ENCODE peak calls at places on chromosomes 16 and 17, in eight cellular contexts. Q is Calu3, T is SW480, W is amniotic stem cell, S is lower lobe of right lung, C is non-pigmented ciliary epithelial cell, V is AG10803, R is HS-27A. A is an unnamed sample.
A peak's percentile ranks its signal among the peaks of the same experiment; 100 is the strongest.

GRCh38 chr16:12661656-12662172 is 142.0 kb downstream of the CPPED1 start:
- DNase-seq in W (no peak), T (no peak), V (no peak), C (no peak), R (no peak), S (no peak), Q (peak; percentile 49), A (no peak)

GRCh38 chr17:65279456-65279855 is 142.3 kb downstream of the RGS9 start:
- DNase-seq in S (no peak), C (no peak), R (no peak), V (no peak), Q (no peak), T (no peak), W (no peak), A (no peak)

GRCh38 chr17:81733507-81734404 is 21.7 kb downstream of the SLC25A10 start:
- DNase-seq in S (peak; percentile 89), T (peak; percentile 70), W (peak; percentile 12), R (no peak), Q (peak; percentile 94), V (peak; percentile 60), C (no peak), A (peak; percentile 97)

GRCh38 chr16:16019488-16019887 is 70.1 kb downstream of the ABCC1 start:
- DNase-seq in T (no peak), R (peak; percentile 68), V (peak; percentile 80), C (no peak), W (peak; percentile 42), Q (peak; percentile 42), S (no peak), A (peak; percentile 54)

GRCh38 chr16:3171855-3172593 is 16.0 kb upstream of the OR1F1 start:
- DNase-seq in R (no peak), W (no peak), S (peak; percentile 31), Q (peak; percentile 66), V (peak; percentile 46), T (no peak), C (no peak), A (peak; percentile 67)

GRCh38 chr16:31393056-31393455 is at the start of gene ITGAD:
- DNase-seq in V (no peak), W (no peak), C (no peak), R (no peak), S (no peak), Q (no peak), T (no peak), A (no peak)

GRCh38 chr17:77546772-77547201 is 406.0 kb downstream of the SEC14L1 start:
- DNase-seq in T (no peak), V (no peak), C (no peak), S (no peak), R (no peak), W (no peak), Q (no peak), A (no peak)

GRCh38 chr17:7767425-7768021 is 50.0 kb downstream of the DNAH2 start:
- DNase-seq in V (no peak), S (no peak), W (no peak), T (no peak), C (no peak), R (no peak), Q (peak; percentile 4), A (no peak)

GRCh38 chr16:10509534-10510025 is 70.8 kb downstream of the EMP2 start:
- DNase-seq in T (peak; percentile 79), R (peak; percentile 27), V (peak; percentile 83), Q (peak; percentile 87), C (peak; percentile 51), S (no peak), W (peak; percentile 72), A (peak; percentile 78)

GRCh38 chr16:54062361-54063346 is 223.9 kb downstream of the IRX3 start:
- DNase-seq in V (no peak), R (no peak), W (no peak), Q (no peak), C (no peak), T (no peak), S (no peak), A (no peak)

GRCh38 chr17:1095853-1096675 is 83.7 kb downstream of the ABR start:
- DNase-seq in W (no peak), S (peak; percentile 61), C (no peak), V (no peak), R (no peak), T (no peak), Q (no peak), A (no peak)

GRCh38 chr16:50737420-50737959 is 4.4 kb upstream of the CYLD start:
- DNase-seq in V (peak; percentile 44), R (no peak), C (no peak), S (no peak), W (no peak), T (no peak), Q (no peak), A (no peak)

GRCh38 chr16:81616321-81617020 is 162.6 kb upstream of the PLCG2 start:
- DNase-seq in S (peak; percentile 79), Q (peak; percentile 25), T (no peak), C (no peak), W (no peak), V (peak; percentile 81), R (no peak), A (peak; percentile 68)

GRCh38 chr17:80569936-80570335 is 25.3 kb downstream of the RPTOR start:
- DNase-seq in S (no peak), W (no peak), T (no peak), C (no peak), V (no peak), Q (no peak), R (no peak), A (no peak)

GRCh38 chr17:49798182-49798581 is 9.7 kb downstream of the KAT7 start:
- DNase-seq in T (no peak), S (no peak), W (no peak), V (no peak), Q (no peak), R (no peak), C (no peak), A (peak; percentile 14)

GRCh38 chr17:43398724-43399595 is at the start of gene ARL4D:
- DNase-seq in V (peak; percentile 72), R (no peak), W (peak; percentile 53), Q (peak; percentile 82), T (peak; percentile 64), C (no peak), S (peak; percentile 93), A (peak; percentile 81)

GRCh38 chr16:78816499-78817441 is 717.3 kb downstream of the WWOX start:
- DNase-seq in S (no peak), C (no peak), Q (no peak), T (no peak), W (no peak), R (no peak), V (peak; percentile 6), A (no peak)

GRCh38 chr16:19094542-19095365 is 19.0 kb upstream of the ITPRIPL2 start:
- DNase-seq in C (no peak), S (no peak), V (no peak), T (peak; percentile 26), R (no peak), W (no peak), Q (peak; percentile 32), A (no peak)

A was measured in AG08396.